ENCODE peak calls at places on chromosomes 1 and 21, in five cellular contexts. C is cardiac muscle cell; E is CD4-positive, alpha-beta T cell; G is esophagus squamous epithelium; U is K562. O is an unnamed sample. For H3K9me3, the result is how much of the 10 kb centered on the place peaks cover.

GRCh38 chr1:104624538-104624937 is 874.8 kb downstream of the AMY1C start:
- DNase-seq in C (no peak), E (no peak), G (no peak), U (no peak), O (no peak)

GRCh38 chr1:119227446-119227845 is 87.0 kb upstream of the WARS2 start:
- DNase-seq in C (peak), E (no peak), G (no peak), U (no peak), O (no peak)

GRCh38 chr21:36193200-36193599 is 36.6 kb downstream of the DOP1B start:
- DNase-seq in C (no peak), E (no peak), G (no peak), U (no peak), O (no peak)

GRCh38 chr21:27590271-27590670 is 623.4 kb upstream of the ADAMTS5 start:
- DNase-seq in C (peak), E (no peak), G (no peak), U (no peak), O (no peak)

GRCh38 chr1:41902125-41902524 is 16.6 kb downstream of the HIVEP3 start:
- DNase-seq in C (peak), E (no peak), G (no peak), U (peak), O (no peak)

GRCh38 chr1:10823000-10823401 is 26.6 kb upstream of the CASZ1 start:
- DNase-seq in C (peak), E (no peak), G (no peak), U (no peak), O (peak)

GRCh38 chr1:235557495-235557894 is 53.2 kb upstream of the B3GALNT2 start:
- DNase-seq in C (no peak), E (no peak), G (no peak), U (peak), O (no peak)

GRCh38 chr21:42732033-42732410 is 78.6 kb downstream of the PDE9A start:
- DNase-seq in C (no peak), E (no peak), G (no peak), U (no peak), O (no peak)

GRCh38 chr1:233112184-233113008 is 162.0 kb downstream of the NTPCR start:
- DNase-seq in C (peak), E (no peak), G (no peak), U (no peak), O (no peak)

GRCh38 chr1:114466334-114467014 is 44.5 kb downstream of the TRIM33 start:
- DNase-seq in C (no peak), E (no peak), G (no peak), U (no peak), O (no peak)

GRCh38 chr21:39669976-39670671 is 57.4 kb downstream of the B3GALT5 start:
- DNase-seq in C (no peak), E (no peak), G (no peak), U (no peak), O (peak)

GRCh38 chr21:37338671-37339526 is 27.7 kb upstream of the DYRK1A start:
- DNase-seq in C (peak), E (no peak), G (no peak), U (peak), O (peak)

GRCh38 chr21:43605320-43606244 is 53.7 kb downstream of the HSF2BP start:
- DNase-seq in C (no peak), E (no peak), G (no peak), U (no peak), O (no peak)

GRCh38 chr1:94925561-94926364 is 1.1 kb downstream of the CNN3 start:
- DNase-seq in C (peak), E (peak), G (no peak), U (no peak), O (peak)

GRCh38 chr1:30768830-30769718 is 11.5 kb upstream of the LAPTM5 start:
- DNase-seq in C (peak), E (no peak), G (no peak), U (peak), O (no peak)

GRCh38 chr1:167118188-167118587 is 24.3 kb downstream of the STYXL2 start:
- DNase-seq in C (no peak), E (no peak), G (no peak), U (no peak), O (no peak)

GRCh38 chr1:89459081-89459480 is 65.5 kb upstream of the LRRC8B start:
- DNase-seq in C (no peak), E (no peak), G (no peak), U (no peak), O (no peak)

GRCh38 chr1:8497196-8497878 is 179.4 kb downstream of the SLC45A1 start:
- DNase-seq in C (peak), E (no peak), G (no peak), U (no peak), O (no peak)

GRCh38 chr21:34897828-34898227 is 151.3 kb downstream of the RUNX1 start:
- DNase-seq in C (no peak), E (no peak), G (no peak), U (no peak), O (no peak)

GRCh38 chr1:170048515-170048914 is 26.0 kb downstream of the KIFAP3 start:
- DNase-seq in C (no peak), E (no peak), G (no peak), U (no peak), O (no peak)

GRCh38 chr1:205247130-205247921 is 19.6 kb downstream of the TMCC2 start:
- DNase-seq in C (peak), E (no peak), G (no peak), U (no peak), O (no peak)

GRCh38 chr1:209202826-209203439 is 380.6 kb upstream of the CAMK1G start:
- DNase-seq in C (peak), E (no peak), G (no peak), U (peak), O (peak)

GRCh38 chr1:228980232-228980969 is 245.1 kb downstream of the RHOU start:
- DNase-seq in C (no peak), E (no peak), G (no peak), U (no peak), O (no peak)

GRCh38 chr21:36478941-36479340 is 981 bp downstream of the CLDN14 start:
- DNase-seq in C (peak), E (no peak), G (no peak), U (no peak), O (no peak)

GRCh38 chr1:93034397-93034796 is 44.7 kb upstream of the MTF2 start:
- DNase-seq in C (no peak), E (no peak), G (no peak), U (no peak), O (no peak)

GRCh38 chr21:39681257-39681656 is 63.7 kb upstream of the IGSF5 start:
- DNase-seq in C (peak), E (no peak), G (no peak), U (no peak), O (no peak)

GRCh38 chr1:62528015-62528414 is 69.3 kb upstream of the ANGPTL3 start:
- DNase-seq in C (peak), E (no peak), G (no peak), U (no peak), O (no peak)

GRCh38 chr1:59396387-59396786 is 99.5 kb downstream of the FGGY start:
- DNase-seq in C (no peak), E (no peak), G (no peak), U (no peak), O (no peak)

GRCh38 chr1:21278208-21278861 is 11.9 kb downstream of the ECE1 start:
- DNase-seq in C (peak), E (no peak), G (no peak), U (no peak), O (no peak)

GRCh38 chr1:27000817-27001460 is 7.4 kb downstream of the TRNP1 start:
- DNase-seq in C (peak), E (no peak), G (no peak), U (no peak), O (no peak)

GRCh38 chr1:20349971-20350370 is 59.3 kb downstream of the VWA5B1 start:
- DNase-seq in C (no peak), E (no peak), G (no peak), U (no peak), O (no peak)

GRCh38 chr1:153540394-153541361 is at the start of gene S100A5:
- DNase-seq in C (peak), E (peak), G (no peak), U (no peak), O (peak)

GRCh38 chr21:32406405-32406804 is 6.1 kb upstream of the EVA1C start:
- DNase-seq in C (no peak), E (no peak), G (no peak), U (no peak), O (peak)

GRCh38 chr1:176786274-176786673 is 323.3 kb downstream of the PAPPA2 start:
- DNase-seq in C (no peak), E (no peak), G (no peak), U (no peak), O (no peak)

GRCh38 chr1:11701551-11701961 is 10.0 kb downstream of the DRAXIN start:
- DNase-seq in C (no peak), E (no peak), G (no peak), U (no peak), O (no peak)

DNA sequence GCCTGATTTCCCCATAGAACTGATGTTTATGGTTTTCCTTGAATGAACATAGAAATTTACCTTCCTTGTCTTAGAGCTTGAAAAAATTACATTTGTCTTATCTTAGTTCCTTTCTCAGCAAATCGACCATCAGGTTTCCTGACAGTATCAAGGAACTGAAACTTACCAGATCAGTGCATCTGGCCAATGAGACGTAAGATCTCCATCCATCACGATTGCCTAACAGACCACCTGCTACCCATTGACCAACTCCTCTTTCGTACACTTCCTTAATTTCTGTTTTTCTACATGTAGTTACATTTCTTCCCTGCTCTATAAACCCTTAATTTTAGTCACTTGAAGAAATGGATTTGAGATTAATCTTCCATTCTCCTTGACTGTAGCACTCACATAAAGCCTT is 57.4 kb upstream of the TMPRSS15 start:
- DNase-seq in C (no peak), E (no peak), G (no peak), U (no peak), O (no peak)
- H3K9me3 ChIP-seq in C (under half), E (under half), G (under half), U (under half), O (under half)

GRCh38 chr1:78797108-78797781 is 147.6 kb downstream of the IFI44 start:
- DNase-seq in C (no peak), E (no peak), G (no peak), U (no peak), O (no peak)

GRCh38 chr1:78787554-78787953 is 137.9 kb downstream of the IFI44 start:
- DNase-seq in C (no peak), E (no peak), G (no peak), U (no peak), O (no peak)

GRCh38 chr1:78790174-78790573 is 140.5 kb downstream of the IFI44 start:
- DNase-seq in C (no peak), E (no peak), G (no peak), U (no peak), O (no peak)

DNA sequence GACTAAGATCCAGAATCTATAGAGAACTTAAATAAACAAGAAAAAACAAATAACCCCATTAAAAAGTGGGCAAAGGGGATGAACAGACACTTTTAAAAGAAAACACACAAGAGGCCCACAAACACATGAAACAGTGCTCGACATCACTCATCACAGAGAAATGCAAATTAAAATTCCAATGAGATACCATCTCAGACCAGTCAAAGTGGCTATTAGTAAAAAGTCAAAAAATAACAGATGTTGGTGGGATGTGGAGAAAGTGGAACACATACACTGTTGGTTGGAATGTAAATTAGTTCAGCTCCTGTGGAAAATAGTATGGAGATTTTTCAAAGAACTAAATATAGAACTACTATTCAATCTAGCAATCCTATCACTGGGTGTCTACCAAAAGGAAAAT is 143.1 kb downstream of the IFI44 start:
- DNase-seq in C (no peak), E (no peak), G (no peak), U (no peak), O (no peak)
- H3K9me3 ChIP-seq in C (under half), E (under half), G (under half), U (under half), O (under half)

DNA sequence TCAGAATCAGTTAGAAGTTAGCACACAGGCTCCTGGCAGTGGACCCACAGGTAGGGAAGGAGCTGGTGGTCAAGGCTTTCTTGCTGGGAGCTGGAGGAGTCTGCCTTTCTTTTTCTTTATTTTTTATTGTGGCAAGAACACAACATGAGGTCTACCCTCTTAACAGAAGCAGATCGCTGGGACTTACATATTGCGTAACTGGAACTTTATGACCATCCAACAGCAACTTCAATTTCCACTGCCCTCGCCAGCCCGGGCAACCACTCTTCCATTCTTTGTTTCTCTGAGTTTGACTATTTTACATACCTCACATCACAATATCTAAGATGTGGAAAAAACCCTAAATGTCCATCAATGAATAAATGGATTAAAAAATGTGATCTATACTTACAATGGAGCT is 147.8 kb upstream of the AJAP1 start:
- DNase-seq in C (no peak), E (no peak), G (no peak), U (no peak), O (no peak)
- H3K9me3 ChIP-seq in C (under half), E (under half), G (under half), U (under half), O (under half)

DNA sequence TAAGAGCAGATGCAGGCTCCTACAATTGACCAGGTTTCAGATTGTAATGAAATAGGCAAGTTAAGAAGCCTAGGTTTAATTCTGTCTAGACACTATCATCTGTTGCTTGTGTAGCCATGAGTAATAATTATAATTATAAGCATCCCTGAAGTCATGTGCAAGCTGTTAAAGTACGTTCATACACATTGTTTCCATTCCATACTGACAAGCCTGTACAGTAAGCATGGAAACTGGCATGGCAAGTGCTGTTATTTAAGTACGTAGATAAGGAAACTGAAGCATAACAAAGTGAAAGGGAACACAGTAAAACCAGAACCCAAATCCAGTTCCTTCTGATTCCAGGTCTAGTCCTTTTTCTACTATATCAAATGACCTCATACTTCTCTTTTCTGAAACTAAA is 557.3 kb upstream of the BEND5 start:
- DNase-seq in C (no peak), E (no peak), G (no peak), U (no peak), O (no peak)
- H3K9me3 ChIP-seq in C (under half), E (under half), G (under half), U (under half), O (under half)

DNA sequence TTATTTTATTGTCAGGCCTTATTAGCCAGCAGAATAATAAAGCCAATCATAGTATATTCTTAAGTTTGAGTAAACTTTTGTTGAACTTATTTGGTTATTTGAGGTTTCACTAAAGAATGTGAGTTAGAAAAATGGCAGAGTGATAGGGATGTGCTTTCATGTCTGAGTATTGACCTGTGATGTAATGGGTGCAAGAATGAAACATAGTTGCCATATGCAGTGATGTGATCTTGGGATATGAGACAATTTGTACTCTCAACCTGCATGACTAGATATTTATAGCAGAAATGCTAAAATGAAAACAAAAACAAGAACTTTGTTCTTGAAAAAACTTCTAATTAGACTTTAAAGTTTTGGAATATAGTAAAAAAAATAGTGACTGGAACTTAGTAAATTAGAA is 97.9 kb downstream of the DISP1 start:
- DNase-seq in C (no peak), E (no peak), G (no peak), U (no peak), O (no peak)
- H3K9me3 ChIP-seq in C (under half), E (under half), G (under half), U (under half), O (under half)

GRCh38 chr1:4734219-4734618 is 79.8 kb downstream of the AJAP1 start:
- DNase-seq in C (no peak), E (no peak), G (no peak), U (no peak), O (no peak)
- H3K9me3 ChIP-seq in C (under half), E (under half), G (under half), U (under half), O (under half)

GRCh38 chr1:159439422-159439821 is at the start of gene OR10J1:
- DNase-seq in C (no peak), E (no peak), G (no peak), U (no peak), O (no peak)
- H3K9me3 ChIP-seq in C (under half), E (under half), G (under half), U (under half), O (under half)